ENCODE peak calls at places on chromosomes 2 and 18, in seven cellular contexts. One of them, this sample, is unnamed.

GRCh38 chr2:200862532-200863000 is 1.9 kb downstream of the CLK1 start:
- DNase-seq in tibial nerve: no peak
- DNase-seq in HCT116: no peak
- DNase-seq in ovary: peak; percentile 27
- DNase-seq in heart left ventricle: no peak
- DNase-seq in transverse colon: peak; percentile 27
- DNase-seq in uterus: peak; percentile 35
- DNase-seq in this sample: no peak

GRCh38 chr2:9288233-9288632 is 81.6 kb downstream of the ASAP2 start:
- DNase-seq in tibial nerve: no peak
- DNase-seq in heart left ventricle: no peak
- DNase-seq in HCT116: no peak
- DNase-seq in ovary: no peak
- DNase-seq in uterus: no peak
- DNase-seq in transverse colon: no peak
- DNase-seq in this sample: no peak

GRCh38 chr2:96554293-96555145 is 18.0 kb downstream of the ARID5A start:
- DNase-seq in HCT116: peak; percentile 26
- DNase-seq in uterus: peak; percentile 73
- DNase-seq in transverse colon: peak; percentile 71
- DNase-seq in heart left ventricle: peak; percentile 75
- DNase-seq in tibial nerve: peak; percentile 51
- DNase-seq in ovary: peak; percentile 51
- DNase-seq in this sample: peak; percentile 90

GRCh38 chr2:84458436-84459027 is 548 bp downstream of the SUCLG1 start:
- DNase-seq in tibial nerve: no peak
- DNase-seq in transverse colon: peak; percentile 27
- DNase-seq in ovary: no peak
- DNase-seq in heart left ventricle: no peak
- DNase-seq in HCT116: no peak
- DNase-seq in uterus: peak; percentile 26
- DNase-seq in this sample: no peak

GRCh38 chr18:10437837-10438236 is 16.6 kb upstream of the APCDD1 start:
- DNase-seq in transverse colon: no peak
- DNase-seq in uterus: no peak
- DNase-seq in ovary: no peak
- DNase-seq in heart left ventricle: no peak
- DNase-seq in tibial nerve: no peak
- DNase-seq in HCT116: no peak
- DNase-seq in this sample: no peak

GRCh38 chr2:172162225-172162733 is 59.6 kb upstream of the DLX2 start:
- DNase-seq in heart left ventricle: no peak
- DNase-seq in HCT116: no peak
- DNase-seq in ovary: no peak
- DNase-seq in transverse colon: no peak
- DNase-seq in uterus: no peak
- DNase-seq in tibial nerve: no peak
- DNase-seq in this sample: no peak

GRCh38 chr2:131105950-131106801 is 1.0 kb downstream of the PLEKHB2 start:
- DNase-seq in uterus: no peak
- DNase-seq in transverse colon: peak; percentile 63
- DNase-seq in heart left ventricle: peak; percentile 26
- DNase-seq in HCT116: no peak
- DNase-seq in tibial nerve: no peak
- DNase-seq in ovary: peak; percentile 9
- DNase-seq in this sample: no peak

GRCh38 chr2:223797073-223797472 is 40.3 kb downstream of the AP1S3 start:
- DNase-seq in uterus: no peak
- DNase-seq in HCT116: peak; percentile 72
- DNase-seq in transverse colon: no peak
- DNase-seq in ovary: no peak
- DNase-seq in tibial nerve: no peak
- DNase-seq in heart left ventricle: no peak
- DNase-seq in this sample: no peak

GRCh38 chr2:25523060-25523459 is 150.3 kb downstream of the DTNB start:
- DNase-seq in HCT116: no peak
- DNase-seq in uterus: no peak
- DNase-seq in transverse colon: no peak
- DNase-seq in heart left ventricle: no peak
- DNase-seq in tibial nerve: no peak
- DNase-seq in ovary: no peak
- DNase-seq in this sample: no peak

GRCh38 chr18:72638353-72638752 is 94.2 kb upstream of the CBLN2 start:
- DNase-seq in tibial nerve: no peak
- DNase-seq in heart left ventricle: no peak
- DNase-seq in uterus: no peak
- DNase-seq in ovary: no peak
- DNase-seq in HCT116: no peak
- DNase-seq in transverse colon: no peak
- DNase-seq in this sample: no peak

GRCh38 chr2:218886461-218886947 is 5.9 kb downstream of the WNT10A start:
- DNase-seq in HCT116: no peak
- DNase-seq in heart left ventricle: no peak
- DNase-seq in transverse colon: peak; percentile 74
- DNase-seq in ovary: peak; percentile 37
- DNase-seq in uterus: no peak
- DNase-seq in tibial nerve: no peak
- DNase-seq in this sample: no peak

GRCh38 chr2:197803033-197803444 is 1.4 kb upstream of the PLCL1 start:
- DNase-seq in heart left ventricle: no peak
- DNase-seq in HCT116: peak; percentile 45
- DNase-seq in tibial nerve: no peak
- DNase-seq in transverse colon: no peak
- DNase-seq in ovary: no peak
- DNase-seq in uterus: no peak
- DNase-seq in this sample: no peak

GRCh38 chr18:76426738-76427305 is 68.2 kb downstream of the ZNF516 start:
- DNase-seq in transverse colon: peak; percentile 24
- DNase-seq in heart left ventricle: no peak
- DNase-seq in tibial nerve: no peak
- DNase-seq in HCT116: peak; percentile 13
- DNase-seq in ovary: peak; percentile 58
- DNase-seq in uterus: peak; percentile 73
- DNase-seq in this sample: no peak

GRCh38 chr18:50734342-50734741 is 85.5 kb downstream of the MRO start:
- DNase-seq in transverse colon: no peak
- DNase-seq in HCT116: no peak
- DNase-seq in uterus: no peak
- DNase-seq in ovary: no peak
- DNase-seq in tibial nerve: no peak
- DNase-seq in heart left ventricle: no peak
- DNase-seq in this sample: no peak

GRCh38 chr2:109555346-109555900 is 58.3 kb downstream of the SEPTIN10 start:
- DNase-seq in transverse colon: no peak
- DNase-seq in HCT116: no peak
- DNase-seq in tibial nerve: no peak
- DNase-seq in heart left ventricle: no peak
- DNase-seq in ovary: no peak
- DNase-seq in uterus: no peak
- DNase-seq in this sample: no peak

GRCh38 chr18:13603304-13604019 is 122.9 kb downstream of the FAM210A start:
- DNase-seq in transverse colon: no peak
- DNase-seq in tibial nerve: no peak
- DNase-seq in heart left ventricle: no peak
- DNase-seq in HCT116: no peak
- DNase-seq in uterus: no peak
- DNase-seq in ovary: no peak
- DNase-seq in this sample: no peak

DNA sequence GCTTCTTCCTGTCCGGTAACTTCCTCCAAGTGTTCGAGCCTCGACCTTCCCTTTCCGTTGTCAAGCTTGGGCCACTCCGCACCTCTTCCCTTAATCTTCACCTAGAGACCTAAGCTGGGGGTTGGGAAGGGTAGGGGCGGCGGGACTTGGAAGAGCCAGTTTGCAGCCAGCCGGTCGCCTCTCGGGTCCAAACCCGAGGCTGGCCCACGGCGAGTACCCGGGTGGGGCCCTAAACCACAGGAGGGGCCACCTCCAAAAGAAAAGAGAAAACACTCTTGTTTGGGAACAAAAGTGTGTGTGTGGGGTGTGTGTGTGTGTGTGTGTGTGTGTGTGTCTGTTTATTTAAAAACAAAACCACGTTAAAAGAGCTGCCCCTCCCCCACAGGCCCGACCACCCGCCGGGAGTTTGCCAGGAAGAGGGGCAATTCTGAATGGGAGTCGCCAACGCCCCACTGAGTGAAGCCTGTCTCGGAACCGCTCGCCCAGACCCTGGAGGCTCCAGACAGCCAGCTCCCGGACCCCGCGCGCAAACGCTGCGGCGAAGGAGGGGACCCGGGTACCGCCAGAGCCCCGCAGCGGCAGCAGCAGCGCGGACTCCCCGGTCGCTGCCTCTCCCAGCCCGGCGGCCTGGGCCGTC is 476 bp upstream of the RHOB start:
- DNase-seq in uterus: peak; percentile 55
- DNase-seq in HCT116: no peak
- DNase-seq in heart left ventricle: peak; percentile 43
- DNase-seq in ovary: peak; percentile 40
- DNase-seq in transverse colon: no peak
- DNase-seq in tibial nerve: no peak
- DNase-seq in this sample: no peak
- TF ChIP-seq CTCF in uterus: no peak
- TF ChIP-seq CTCF in HCT116: no peak
- TF ChIP-seq CTCF in heart left ventricle: no peak
- TF ChIP-seq CTCF in ovary: no peak
- TF ChIP-seq CTCF in transverse colon: no peak
- TF ChIP-seq CTCF in tibial nerve: no peak
- TF ChIP-seq CTCF in this sample: no peak

GRCh38 chr2:128234613-128235012 is 84.1 kb downstream of the HS6ST1 start:
- DNase-seq in transverse colon: no peak
- DNase-seq in uterus: no peak
- DNase-seq in ovary: no peak
- DNase-seq in HCT116: no peak
- DNase-seq in tibial nerve: no peak
- DNase-seq in heart left ventricle: no peak
- DNase-seq in this sample: no peak

GRCh38 chr2:128233790-128234395 is 84.8 kb downstream of the HS6ST1 start:
- DNase-seq in ovary: no peak
- DNase-seq in HCT116: no peak
- DNase-seq in uterus: no peak
- DNase-seq in heart left ventricle: no peak
- DNase-seq in transverse colon: no peak
- DNase-seq in tibial nerve: no peak
- DNase-seq in this sample: peak; percentile 58

GRCh38 chr2:128235581-128235980 is 83.1 kb downstream of the HS6ST1 start:
- DNase-seq in transverse colon: no peak
- DNase-seq in heart left ventricle: no peak
- DNase-seq in ovary: no peak
- DNase-seq in tibial nerve: no peak
- DNase-seq in uterus: no peak
- DNase-seq in HCT116: no peak
- DNase-seq in this sample: no peak

GRCh38 chr2:128236491-128237035 is 82.1 kb downstream of the HS6ST1 start:
- DNase-seq in transverse colon: no peak
- DNase-seq in uterus: no peak
- DNase-seq in tibial nerve: no peak
- DNase-seq in heart left ventricle: no peak
- DNase-seq in ovary: no peak
- DNase-seq in HCT116: no peak
- DNase-seq in this sample: no peak

GRCh38 chr2:128232965-128233789 is 85.5 kb downstream of the HS6ST1 start:
- DNase-seq in ovary: peak; percentile 78
- DNase-seq in transverse colon: peak; percentile 92
- DNase-seq in uterus: peak; percentile 69
- DNase-seq in tibial nerve: peak; percentile 73
- DNase-seq in heart left ventricle: peak; percentile 90
- DNase-seq in HCT116: peak; percentile 46
- DNase-seq in this sample: no peak
- TF ChIP-seq POLR2A in ovary: no peak
- TF ChIP-seq POLR2A in transverse colon: peak; percentile 54
- TF ChIP-seq POLR2A in uterus: no peak
- TF ChIP-seq POLR2A in tibial nerve: no peak
- TF ChIP-seq POLR2A in heart left ventricle: no peak
- TF ChIP-seq POLR2A in HCT116: no peak
- TF ChIP-seq POLR2A in this sample: no peak

DNA sequence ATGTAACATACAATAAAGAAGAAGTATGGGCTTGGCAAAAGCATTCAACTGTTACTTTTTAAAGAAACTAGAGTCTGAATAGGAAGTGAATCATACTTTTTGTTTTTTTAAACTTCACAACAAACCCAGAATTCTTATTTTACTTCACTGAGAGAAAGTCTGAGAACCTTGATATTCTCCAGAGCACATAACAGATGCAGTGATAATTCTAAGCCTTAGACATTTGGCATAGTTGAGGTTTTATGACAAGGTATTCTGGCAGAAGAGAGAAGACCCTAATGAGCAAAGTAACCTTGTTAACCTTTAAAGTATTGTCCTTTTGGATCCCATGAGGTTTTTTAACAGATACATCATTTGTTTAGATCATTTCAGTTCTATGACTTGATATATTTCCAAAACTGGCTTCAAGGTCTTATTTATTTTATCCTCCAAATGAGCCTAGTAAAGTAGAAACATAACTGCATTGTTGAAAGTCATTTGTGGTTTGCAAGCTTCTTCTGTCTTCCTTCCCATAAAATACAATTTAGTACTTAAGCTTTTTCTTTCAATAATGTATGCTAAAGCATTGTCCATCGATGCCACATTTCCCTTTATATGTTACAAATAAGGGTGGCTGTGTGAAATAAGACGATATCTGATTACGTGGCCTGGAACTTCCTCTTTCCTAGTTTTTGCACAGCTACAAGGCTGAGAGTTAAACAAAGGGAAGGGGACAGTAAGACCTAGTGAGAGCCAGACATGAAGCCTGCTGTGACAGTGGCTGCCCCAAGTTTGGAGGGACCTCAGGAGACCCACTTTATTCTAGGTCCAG is 86.1 kb upstream of the ITPRID2 start:
- DNase-seq in transverse colon: no peak
- DNase-seq in HCT116: no peak
- DNase-seq in tibial nerve: no peak
- DNase-seq in ovary: no peak
- DNase-seq in uterus: no peak
- DNase-seq in heart left ventricle: no peak
- DNase-seq in this sample: no peak
- H3K27ac ChIP-seq in transverse colon: peak overlapping the region; percentile 12
- H3K27ac ChIP-seq in HCT116: peak overlapping the region; percentile 98
- H3K27ac ChIP-seq in tibial nerve: peak overlapping the region; percentile 47
- H3K27ac ChIP-seq in ovary: no peak overlapping the region
- H3K27ac ChIP-seq in uterus: peak overlapping the region; percentile 74
- H3K27ac ChIP-seq in heart left ventricle: no peak overlapping the region
- H3K27ac ChIP-seq in this sample: peak overlapping the region; percentile 16

GRCh38 chr18:79496978-79497637 is 101.4 kb downstream of the NFATC1 start:
- DNase-seq in ovary: no peak
- DNase-seq in transverse colon: peak; percentile 31
- DNase-seq in tibial nerve: peak; percentile 29
- DNase-seq in HCT116: no peak
- DNase-seq in uterus: peak; percentile 80
- DNase-seq in heart left ventricle: peak; percentile 57
- DNase-seq in this sample: no peak
- TF ChIP-seq CTCF in ovary: no peak
- TF ChIP-seq CTCF in transverse colon: no peak
- TF ChIP-seq CTCF in tibial nerve: no peak
- TF ChIP-seq CTCF in HCT116: no peak
- TF ChIP-seq CTCF in uterus: no peak
- TF ChIP-seq CTCF in heart left ventricle: no peak
- TF ChIP-seq CTCF in this sample: no peak